ENCODE peak calls at places on chromosomes 6 and 20, in seven cellular contexts. One of them, this sample, is unnamed. For H3K27me3, the result is how much of the 10 kb centered on the place peaks cover.

GRCh38 chr6:64249129-64249528 is 613.5 kb downstream of the PHF3 start:
- DNase-seq in heart left ventricle: no peak
- DNase-seq in endothelial cell of umbilical vein: no peak
- DNase-seq in upper lobe of left lung: no peak
- DNase-seq in left ventricle myocardium inferior: no peak
- DNase-seq in GM12878: no peak
- DNase-seq in esophagus squamous epithelium: no peak
- DNase-seq in this sample: no peak

GRCh38 chr6:11835065-11835464 is 56.5 kb upstream of the ADTRP start:
- DNase-seq in heart left ventricle: peak
- DNase-seq in endothelial cell of umbilical vein: no peak
- DNase-seq in upper lobe of left lung: no peak
- DNase-seq in left ventricle myocardium inferior: no peak
- DNase-seq in GM12878: no peak
- DNase-seq in esophagus squamous epithelium: no peak
- DNase-seq in this sample: no peak

GRCh38 chr6:161272600-161273355 is 1.1 kb downstream of the AGPAT4 start:
- DNase-seq in heart left ventricle: no peak
- DNase-seq in endothelial cell of umbilical vein: peak
- DNase-seq in upper lobe of left lung: no peak
- DNase-seq in left ventricle myocardium inferior: no peak
- DNase-seq in GM12878: no peak
- DNase-seq in esophagus squamous epithelium: no peak
- DNase-seq in this sample: no peak

GRCh38 chr6:45478235-45478634 is 100.5 kb upstream of the SUPT3H start:
- DNase-seq in heart left ventricle: no peak
- DNase-seq in endothelial cell of umbilical vein: peak
- DNase-seq in upper lobe of left lung: no peak
- DNase-seq in left ventricle myocardium inferior: no peak
- DNase-seq in GM12878: no peak
- DNase-seq in esophagus squamous epithelium: no peak
- DNase-seq in this sample: no peak

GRCh38 chr20:47124235-47124717 is 229.6 kb downstream of the EYA2 start:
- DNase-seq in heart left ventricle: no peak
- DNase-seq in endothelial cell of umbilical vein: no peak
- DNase-seq in upper lobe of left lung: no peak
- DNase-seq in left ventricle myocardium inferior: no peak
- DNase-seq in GM12878: no peak
- DNase-seq in esophagus squamous epithelium: no peak
- DNase-seq in this sample: no peak

GRCh38 chr6:141744194-141744925 is 388.4 kb upstream of the GJE1 start:
- DNase-seq in heart left ventricle: no peak
- DNase-seq in endothelial cell of umbilical vein: no peak
- DNase-seq in upper lobe of left lung: no peak
- DNase-seq in left ventricle myocardium inferior: no peak
- DNase-seq in GM12878: no peak
- DNase-seq in esophagus squamous epithelium: no peak
- DNase-seq in this sample: no peak

GRCh38 chr20:58429303-58429702 is 40.3 kb downstream of the VAPB start:
- DNase-seq in heart left ventricle: no peak
- DNase-seq in endothelial cell of umbilical vein: no peak
- DNase-seq in upper lobe of left lung: no peak
- DNase-seq in left ventricle myocardium inferior: no peak
- DNase-seq in GM12878: no peak
- DNase-seq in esophagus squamous epithelium: no peak
- DNase-seq in this sample: no peak

GRCh38 chr6:83920017-83920416 is 60.5 kb downstream of the CYB5R4 start:
- DNase-seq in heart left ventricle: no peak
- DNase-seq in endothelial cell of umbilical vein: no peak
- DNase-seq in upper lobe of left lung: no peak
- DNase-seq in left ventricle myocardium inferior: no peak
- DNase-seq in GM12878: no peak
- DNase-seq in esophagus squamous epithelium: no peak
- DNase-seq in this sample: no peak

GRCh38 chr20:22410556-22411130 is 173.7 kb downstream of the FOXA2 start:
- DNase-seq in heart left ventricle: no peak
- DNase-seq in endothelial cell of umbilical vein: no peak
- DNase-seq in upper lobe of left lung: no peak
- DNase-seq in left ventricle myocardium inferior: no peak
- DNase-seq in GM12878: no peak
- DNase-seq in esophagus squamous epithelium: no peak
- DNase-seq in this sample: no peak

GRCh38 chr6:20178327-20178726 is 33.9 kb downstream of the MBOAT1 start:
- DNase-seq in heart left ventricle: no peak
- DNase-seq in endothelial cell of umbilical vein: no peak
- DNase-seq in upper lobe of left lung: no peak
- DNase-seq in left ventricle myocardium inferior: no peak
- DNase-seq in GM12878: no peak
- DNase-seq in esophagus squamous epithelium: no peak
- DNase-seq in this sample: no peak

GRCh38 chr6:55176958-55177357 is 2.6 kb downstream of the HCRTR2 start:
- DNase-seq in heart left ventricle: no peak
- DNase-seq in endothelial cell of umbilical vein: no peak
- DNase-seq in upper lobe of left lung: no peak
- DNase-seq in left ventricle myocardium inferior: no peak
- DNase-seq in GM12878: no peak
- DNase-seq in esophagus squamous epithelium: no peak
- DNase-seq in this sample: peak

GRCh38 chr6:111614833-111615582 is 9.3 kb upstream of the TRAF3IP2 start:
- DNase-seq in heart left ventricle: no peak
- DNase-seq in endothelial cell of umbilical vein: peak
- DNase-seq in upper lobe of left lung: no peak
- DNase-seq in left ventricle myocardium inferior: no peak
- DNase-seq in GM12878: no peak
- DNase-seq in esophagus squamous epithelium: no peak
- DNase-seq in this sample: peak

GRCh38 chr6:44234101-44235090 is 11.0 kb downstream of the SLC29A1 start:
- DNase-seq in heart left ventricle: peak
- DNase-seq in endothelial cell of umbilical vein: peak
- DNase-seq in upper lobe of left lung: peak
- DNase-seq in left ventricle myocardium inferior: peak
- DNase-seq in GM12878: no peak
- DNase-seq in esophagus squamous epithelium: no peak
- DNase-seq in this sample: peak

GRCh38 chr20:47790032-47790965 is 5.0 kb upstream of the SULF2 start:
- DNase-seq in heart left ventricle: no peak
- DNase-seq in endothelial cell of umbilical vein: no peak
- DNase-seq in upper lobe of left lung: no peak
- DNase-seq in left ventricle myocardium inferior: no peak
- DNase-seq in GM12878: no peak
- DNase-seq in esophagus squamous epithelium: no peak
- DNase-seq in this sample: no peak

GRCh38 chr20:51541189-51542032 is 1.1 kb downstream of the NFATC2 start:
- DNase-seq in heart left ventricle: peak
- DNase-seq in endothelial cell of umbilical vein: peak
- DNase-seq in upper lobe of left lung: no peak
- DNase-seq in left ventricle myocardium inferior: peak
- DNase-seq in GM12878: no peak
- DNase-seq in esophagus squamous epithelium: no peak
- DNase-seq in this sample: peak

GRCh38 chr6:143743256-143744166 is 65.7 kb downstream of the PHACTR2 start:
- DNase-seq in heart left ventricle: peak
- DNase-seq in endothelial cell of umbilical vein: no peak
- DNase-seq in upper lobe of left lung: no peak
- DNase-seq in left ventricle myocardium inferior: peak
- DNase-seq in GM12878: no peak
- DNase-seq in esophagus squamous epithelium: no peak
- DNase-seq in this sample: no peak

GRCh38 chr6:143745160-143746133 is 67.7 kb downstream of the PHACTR2 start:
- DNase-seq in heart left ventricle: no peak
- DNase-seq in endothelial cell of umbilical vein: peak
- DNase-seq in upper lobe of left lung: no peak
- DNase-seq in left ventricle myocardium inferior: no peak
- DNase-seq in GM12878: no peak
- DNase-seq in esophagus squamous epithelium: no peak
- DNase-seq in this sample: peak

GRCh38 chr6:143746202-143747119 is 68.7 kb downstream of the PHACTR2 start:
- DNase-seq in heart left ventricle: no peak
- DNase-seq in endothelial cell of umbilical vein: no peak
- DNase-seq in upper lobe of left lung: no peak
- DNase-seq in left ventricle myocardium inferior: no peak
- DNase-seq in GM12878: no peak
- DNase-seq in esophagus squamous epithelium: no peak
- DNase-seq in this sample: no peak

GRCh38 chr6:143742955-143743255 is 65.1 kb downstream of the PHACTR2 start:
- DNase-seq in heart left ventricle: no peak
- DNase-seq in endothelial cell of umbilical vein: no peak
- DNase-seq in upper lobe of left lung: no peak
- DNase-seq in left ventricle myocardium inferior: no peak
- DNase-seq in GM12878: no peak
- DNase-seq in esophagus squamous epithelium: no peak
- DNase-seq in this sample: no peak

DNA sequence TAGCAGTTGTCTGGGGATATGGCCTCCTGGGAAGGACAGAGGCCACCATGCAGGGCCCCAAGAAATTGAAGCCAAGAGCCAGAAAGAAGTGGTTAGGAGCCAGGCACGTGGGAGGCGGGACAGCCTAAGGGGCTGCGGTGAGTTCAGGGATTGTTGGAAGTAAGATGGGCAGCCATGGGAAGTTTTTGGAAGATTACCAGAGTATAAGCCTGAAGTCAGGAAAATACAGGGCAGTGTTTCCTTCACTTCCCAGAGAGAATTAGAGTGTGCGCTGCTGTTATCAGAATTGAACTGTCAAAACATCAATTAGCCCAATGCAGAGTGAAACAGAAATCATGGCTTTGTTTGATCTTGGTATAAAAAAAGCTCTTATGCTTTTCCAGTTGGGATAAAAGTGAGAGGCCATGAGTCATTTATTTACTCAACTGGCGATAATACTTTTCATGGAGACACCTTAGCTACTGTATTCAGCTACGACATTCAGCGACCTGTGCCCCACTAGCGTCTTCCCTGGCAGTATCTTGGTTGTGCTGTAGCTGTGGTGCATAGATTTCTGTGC is 66.9 kb downstream of the PHACTR2 start:
- DNase-seq in heart left ventricle: no peak
- DNase-seq in endothelial cell of umbilical vein: no peak
- DNase-seq in upper lobe of left lung: no peak
- DNase-seq in left ventricle myocardium inferior: no peak
- DNase-seq in GM12878: no peak
- DNase-seq in esophagus squamous epithelium: no peak
- DNase-seq in this sample: no peak
- H3K4me3 ChIP-seq in heart left ventricle: no peak
- H3K4me3 ChIP-seq in endothelial cell of umbilical vein: no peak
- H3K4me3 ChIP-seq in upper lobe of left lung: peak
- H3K4me3 ChIP-seq in left ventricle myocardium inferior: peak
- H3K4me3 ChIP-seq in GM12878: no peak
- H3K4me3 ChIP-seq in esophagus squamous epithelium: peak
- H3K4me3 ChIP-seq in this sample: no peak

DNA sequence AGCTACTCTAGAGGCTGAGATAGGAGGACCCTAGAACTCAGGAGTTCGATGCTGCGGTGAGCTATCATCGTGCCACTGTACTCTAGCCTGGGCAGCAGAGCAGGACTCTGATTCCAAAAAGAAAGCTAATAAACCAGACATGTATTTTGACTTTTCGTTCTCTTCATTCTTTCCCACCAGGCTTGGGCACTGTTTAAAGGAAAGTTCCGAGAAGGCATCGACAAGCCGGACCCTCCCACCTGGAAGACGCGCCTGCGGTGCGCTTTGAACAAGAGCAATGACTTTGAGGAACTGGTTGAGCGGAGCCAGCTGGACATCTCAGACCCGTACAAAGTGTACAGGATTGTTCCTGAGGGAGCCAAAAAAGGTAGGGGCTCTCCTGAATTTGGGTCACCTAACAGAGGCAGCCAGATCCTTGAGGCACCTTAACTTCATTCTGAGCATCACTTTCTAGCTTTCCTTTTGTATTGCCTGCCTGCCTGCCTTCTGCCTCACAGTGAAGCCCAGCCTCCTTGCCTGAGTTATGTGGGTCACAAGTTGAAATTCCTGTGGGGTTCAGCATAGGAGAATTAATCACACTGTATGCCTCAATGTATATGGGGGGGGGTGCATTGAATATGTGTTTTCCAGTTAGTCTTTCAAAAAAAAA is 3.2 kb downstream of the IRF4 start:
- DNase-seq in heart left ventricle: no peak
- DNase-seq in endothelial cell of umbilical vein: no peak
- DNase-seq in upper lobe of left lung: peak
- DNase-seq in left ventricle myocardium inferior: no peak
- DNase-seq in GM12878: no peak
- DNase-seq in esophagus squamous epithelium: no peak
- DNase-seq in this sample: no peak
- H3K27me3 ChIP-seq in heart left ventricle: half or more
- H3K27me3 ChIP-seq in endothelial cell of umbilical vein: half or more
- H3K27me3 ChIP-seq in upper lobe of left lung: under half
- H3K27me3 ChIP-seq in left ventricle myocardium inferior: half or more
- H3K27me3 ChIP-seq in GM12878: under half
- H3K27me3 ChIP-seq in esophagus squamous epithelium: under half
- H3K27me3 ChIP-seq in this sample: half or more

DNA sequence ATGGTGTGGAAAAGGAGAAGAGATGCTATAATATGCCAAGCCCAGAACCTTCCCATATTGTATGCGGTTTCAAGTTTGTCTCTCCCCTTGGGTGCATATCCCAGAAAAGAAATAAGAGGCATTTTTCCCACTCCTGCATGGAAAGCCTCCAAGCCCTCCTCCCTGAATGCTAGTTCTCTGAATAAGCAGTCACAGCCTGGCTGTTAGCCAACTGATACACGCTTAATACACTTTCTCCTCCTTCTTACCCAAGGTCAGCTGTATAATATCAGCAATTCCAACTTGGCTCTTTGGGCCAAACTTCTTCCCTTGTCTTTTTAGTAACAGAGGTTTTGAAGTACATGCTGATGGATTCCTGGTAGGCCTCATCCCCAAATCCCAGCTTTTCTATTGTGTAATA is 440.1 kb downstream of the EPHA7 start:
- DNase-seq in heart left ventricle: no peak
- DNase-seq in endothelial cell of umbilical vein: peak
- DNase-seq in upper lobe of left lung: no peak
- DNase-seq in left ventricle myocardium inferior: no peak
- DNase-seq in GM12878: no peak
- DNase-seq in esophagus squamous epithelium: no peak
- DNase-seq in this sample: no peak
- H3K27ac ChIP-seq in heart left ventricle: no peak
- H3K27ac ChIP-seq in endothelial cell of umbilical vein: no peak
- H3K27ac ChIP-seq in upper lobe of left lung: no peak
- H3K27ac ChIP-seq in left ventricle myocardium inferior: no peak
- H3K27ac ChIP-seq in GM12878: no peak
- H3K27ac ChIP-seq in esophagus squamous epithelium: no peak
- H3K27ac ChIP-seq in this sample: no peak

DNA sequence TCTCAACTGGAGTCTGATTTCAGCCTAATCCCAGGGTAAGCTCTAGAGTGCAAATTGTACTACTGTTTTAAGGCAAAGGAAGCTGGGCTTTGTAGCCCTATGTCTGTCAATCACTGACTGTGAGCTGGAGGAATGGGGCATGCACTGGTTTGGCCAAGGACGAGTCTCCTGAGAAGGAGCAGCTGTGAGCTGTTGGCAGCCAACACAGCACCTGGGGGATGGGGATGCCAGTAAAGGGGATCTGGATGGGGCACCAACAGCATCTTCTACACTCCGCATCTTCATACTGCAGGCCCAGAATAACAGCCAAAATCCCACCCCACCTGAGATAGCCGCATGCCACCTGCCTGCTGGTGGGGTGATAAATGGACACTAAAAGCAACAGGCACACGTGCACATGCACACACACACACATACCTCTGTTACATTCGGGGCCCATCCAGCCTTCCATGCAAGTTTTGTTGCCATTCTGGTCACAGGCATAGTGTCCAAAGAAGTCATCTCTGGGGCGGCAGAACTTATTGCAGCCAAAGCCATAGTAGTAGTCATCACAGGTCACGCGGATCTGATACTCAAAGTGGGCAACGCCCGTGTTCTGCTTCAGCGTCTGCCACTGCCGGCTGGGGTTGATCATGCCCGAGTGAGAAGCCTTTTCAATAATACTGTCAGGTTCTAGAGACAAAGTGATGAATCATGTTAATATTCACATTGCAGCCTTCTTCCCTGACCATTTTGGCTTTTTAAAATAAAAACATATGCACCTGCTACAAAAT is 15.6 kb downstream of the JAG1 start:
- DNase-seq in heart left ventricle: no peak
- DNase-seq in endothelial cell of umbilical vein: no peak
- DNase-seq in upper lobe of left lung: no peak
- DNase-seq in left ventricle myocardium inferior: no peak
- DNase-seq in GM12878: no peak
- DNase-seq in esophagus squamous epithelium: no peak
- DNase-seq in this sample: no peak
- H3K4me3 ChIP-seq in heart left ventricle: no peak
- H3K4me3 ChIP-seq in endothelial cell of umbilical vein: no peak
- H3K4me3 ChIP-seq in upper lobe of left lung: no peak
- H3K4me3 ChIP-seq in left ventricle myocardium inferior: no peak
- H3K4me3 ChIP-seq in GM12878: no peak
- H3K4me3 ChIP-seq in esophagus squamous epithelium: peak
- H3K4me3 ChIP-seq in this sample: no peak